ENCODE peak calls at places on chromosomes 6 and 20, in ten cellular contexts. One of them, this sample, is unnamed.

GRCh38 chr6:86148586-86148985 is 505.9 kb upstream of the SYNCRIP start:
- DNase-seq in KBM-7: no peak
- DNase-seq in Caco-2: no peak
- DNase-seq in SJSA1: no peak
- DNase-seq in hippocampal formation: no peak
- DNase-seq in NCI-H345: no peak
- DNase-seq in Kasumi-1: no peak
- DNase-seq in mucosa of descending colon: no peak
- DNase-seq in NCI-H1417: no peak
- DNase-seq in left cardiac atrium: no peak
- DNase-seq in this sample: no peak

GRCh38 chr6:44152533-44152932 is 6.1 kb upstream of the CAPN11 start:
- DNase-seq in KBM-7: no peak
- DNase-seq in Caco-2: no peak
- DNase-seq in SJSA1: no peak
- DNase-seq in hippocampal formation: no peak
- DNase-seq in NCI-H345: no peak
- DNase-seq in Kasumi-1: no peak
- DNase-seq in mucosa of descending colon: no peak
- DNase-seq in NCI-H1417: no peak
- DNase-seq in left cardiac atrium: no peak
- DNase-seq in this sample: no peak

GRCh38 chr6:85419046-85419759 is 30.7 kb upstream of the NT5E start:
- DNase-seq in KBM-7: no peak
- DNase-seq in Caco-2: no peak
- DNase-seq in SJSA1: no peak
- DNase-seq in hippocampal formation: no peak
- DNase-seq in NCI-H345: no peak
- DNase-seq in Kasumi-1: peak; percentile 31
- DNase-seq in mucosa of descending colon: no peak
- DNase-seq in NCI-H1417: no peak
- DNase-seq in left cardiac atrium: no peak
- DNase-seq in this sample: no peak

GRCh38 chr20:37902504-37903313 is at the start of gene VSTM2L:
- DNase-seq in KBM-7: peak; percentile 30
- DNase-seq in Caco-2: no peak
- DNase-seq in SJSA1: peak; percentile 75
- DNase-seq in hippocampal formation: no peak
- DNase-seq in NCI-H345: peak; percentile 59
- DNase-seq in Kasumi-1: no peak
- DNase-seq in mucosa of descending colon: no peak
- DNase-seq in NCI-H1417: no peak
- DNase-seq in left cardiac atrium: peak; percentile 55
- DNase-seq in this sample: no peak

GRCh38 chr6:84016029-84016428 is 17.5 kb upstream of the MRAP2 start:
- DNase-seq in KBM-7: no peak
- DNase-seq in Caco-2: no peak
- DNase-seq in SJSA1: no peak
- DNase-seq in hippocampal formation: no peak
- DNase-seq in NCI-H345: no peak
- DNase-seq in Kasumi-1: no peak
- DNase-seq in mucosa of descending colon: no peak
- DNase-seq in NCI-H1417: peak; percentile 54
- DNase-seq in left cardiac atrium: no peak
- DNase-seq in this sample: no peak

GRCh38 chr20:1830240-1830639 is 65.0 kb upstream of the SIRPA start:
- DNase-seq in KBM-7: no peak
- DNase-seq in Caco-2: no peak
- DNase-seq in SJSA1: peak; percentile 85
- DNase-seq in hippocampal formation: peak; percentile 35
- DNase-seq in NCI-H345: no peak
- DNase-seq in Kasumi-1: no peak
- DNase-seq in mucosa of descending colon: no peak
- DNase-seq in NCI-H1417: no peak
- DNase-seq in left cardiac atrium: peak; percentile 86
- DNase-seq in this sample: peak; percentile 58

GRCh38 chr20:13554076-13554475 is 84.7 kb downstream of the TASP1 start:
- DNase-seq in KBM-7: no peak
- DNase-seq in Caco-2: no peak
- DNase-seq in SJSA1: no peak
- DNase-seq in hippocampal formation: no peak
- DNase-seq in NCI-H345: no peak
- DNase-seq in Kasumi-1: no peak
- DNase-seq in mucosa of descending colon: no peak
- DNase-seq in NCI-H1417: no peak
- DNase-seq in left cardiac atrium: no peak
- DNase-seq in this sample: no peak

GRCh38 chr6:4606681-4607025 is 169.6 kb upstream of the CDYL start:
- DNase-seq in KBM-7: no peak
- DNase-seq in Caco-2: no peak
- DNase-seq in SJSA1: no peak
- DNase-seq in hippocampal formation: no peak
- DNase-seq in NCI-H345: no peak
- DNase-seq in Kasumi-1: no peak
- DNase-seq in mucosa of descending colon: no peak
- DNase-seq in NCI-H1417: no peak
- DNase-seq in left cardiac atrium: no peak
- DNase-seq in this sample: no peak

GRCh38 chr6:89360415-89360999 is 8.0 kb upstream of the UBE2J1 start:
- DNase-seq in KBM-7: no peak
- DNase-seq in Caco-2: no peak
- DNase-seq in SJSA1: no peak
- DNase-seq in hippocampal formation: no peak
- DNase-seq in NCI-H345: no peak
- DNase-seq in Kasumi-1: peak; percentile 16
- DNase-seq in mucosa of descending colon: no peak
- DNase-seq in NCI-H1417: no peak
- DNase-seq in left cardiac atrium: no peak
- DNase-seq in this sample: no peak

GRCh38 chr20:33791959-33792597 is 19.1 kb upstream of the CHMP4B start:
- DNase-seq in KBM-7: peak; percentile 59
- DNase-seq in Caco-2: peak; percentile 77
- DNase-seq in SJSA1: peak; percentile 54
- DNase-seq in hippocampal formation: no peak
- DNase-seq in NCI-H345: peak; percentile 27
- DNase-seq in Kasumi-1: peak; percentile 19
- DNase-seq in mucosa of descending colon: peak; percentile 76
- DNase-seq in NCI-H1417: peak; percentile 45
- DNase-seq in left cardiac atrium: peak; percentile 46
- DNase-seq in this sample: peak; percentile 80

GRCh38 chr6:32074996-32075532 is 34.1 kb downstream of the TNXB start:
- DNase-seq in KBM-7: no peak
- DNase-seq in Caco-2: no peak
- DNase-seq in SJSA1: no peak
- DNase-seq in hippocampal formation: no peak
- DNase-seq in NCI-H345: no peak
- DNase-seq in Kasumi-1: no peak
- DNase-seq in mucosa of descending colon: no peak
- DNase-seq in NCI-H1417: no peak
- DNase-seq in left cardiac atrium: no peak
- DNase-seq in this sample: no peak

GRCh38 chr6:108737594-108738546 is 110.4 kb upstream of the ARMC2 start:
- DNase-seq in KBM-7: no peak
- DNase-seq in Caco-2: no peak
- DNase-seq in SJSA1: peak; percentile 93
- DNase-seq in hippocampal formation: no peak
- DNase-seq in NCI-H345: no peak
- DNase-seq in Kasumi-1: no peak
- DNase-seq in mucosa of descending colon: no peak
- DNase-seq in NCI-H1417: no peak
- DNase-seq in left cardiac atrium: peak; percentile 78
- DNase-seq in this sample: no peak

GRCh38 chr6:143595256-143596036 is 82.3 kb upstream of the PHACTR2 start:
- DNase-seq in KBM-7: no peak
- DNase-seq in Caco-2: no peak
- DNase-seq in SJSA1: no peak
- DNase-seq in hippocampal formation: no peak
- DNase-seq in NCI-H345: no peak
- DNase-seq in Kasumi-1: no peak
- DNase-seq in mucosa of descending colon: no peak
- DNase-seq in NCI-H1417: no peak
- DNase-seq in left cardiac atrium: no peak
- DNase-seq in this sample: no peak

GRCh38 chr6:2441881-2442475 is 196.6 kb upstream of the GMDS start:
- DNase-seq in KBM-7: no peak
- DNase-seq in Caco-2: peak; percentile 4
- DNase-seq in SJSA1: no peak
- DNase-seq in hippocampal formation: no peak
- DNase-seq in NCI-H345: no peak
- DNase-seq in Kasumi-1: no peak
- DNase-seq in mucosa of descending colon: no peak
- DNase-seq in NCI-H1417: no peak
- DNase-seq in left cardiac atrium: no peak
- DNase-seq in this sample: no peak

GRCh38 chr20:2763186-2763585 is 37.2 kb downstream of the CPXM1 start:
- DNase-seq in KBM-7: no peak
- DNase-seq in Caco-2: no peak
- DNase-seq in SJSA1: no peak
- DNase-seq in hippocampal formation: no peak
- DNase-seq in NCI-H345: no peak
- DNase-seq in Kasumi-1: no peak
- DNase-seq in mucosa of descending colon: no peak
- DNase-seq in NCI-H1417: no peak
- DNase-seq in left cardiac atrium: no peak
- DNase-seq in this sample: no peak

This sample was measured in ELF-1.